ENCODE peak calls at places on chromosomes 11 and 22, in ten cellular contexts. S is DMS153, T is MM.1S, N is mesendoderm, H is NCI-H524, D is kidney epithelial cell, K is BE2C, V is iris pigment epithelial cell, G is adrenal gland, A is Caco-2. R is an unnamed sample.

GRCh38 chr11:66231561-66231960 is 36.9 kb upstream of the RAB1B start:
- DNase-seq in S (peak; percentile 54), T (no peak), N (no peak), H (no peak), D (no peak), K (no peak), V (no peak), G (no peak), A (no peak), R (no peak)

GRCh38 chr22:45844009-45844408 is 133.0 kb downstream of the WNT7B start:
- DNase-seq in S (no peak), T (no peak), N (peak; percentile 16), H (no peak), D (no peak), K (no peak), V (no peak), G (no peak), A (no peak), R (no peak)

GRCh38 chr11:2420502-2421225 is 20.1 kb downstream of the TSSC4 start:
- DNase-seq in S (peak; percentile 63), T (peak; percentile 67), N (peak; percentile 81), H (peak; percentile 68), D (peak; percentile 14), K (peak; percentile 80), V (peak; percentile 56), G (peak; percentile 82), A (peak; percentile 82), R (peak; percentile 88)

GRCh38 chr11:67415501-67416304 is at the start of gene CARNS1:
- DNase-seq in S (no peak), T (no peak), N (peak; percentile 45), H (no peak), D (no peak), K (no peak), V (no peak), G (no peak), A (no peak), R (no peak)

GRCh38 chr22:23071163-23072034 is 1.1 kb downstream of the GNAZ start:
- DNase-seq in S (no peak), T (no peak), N (no peak), H (no peak), D (no peak), K (peak; percentile 8), V (no peak), G (peak; percentile 60), A (no peak), R (no peak)

GRCh38 chr22:46219650-46220049 is 30.4 kb downstream of the CDPF1 start:
- DNase-seq in S (no peak), T (peak; percentile 93), N (no peak), H (no peak), D (no peak), K (no peak), V (no peak), G (no peak), A (no peak), R (peak; percentile 3)

GRCh38 chr11:9489366-9489765 is 28.6 kb downstream of the ZNF143 start:
- DNase-seq in S (no peak), T (no peak), N (no peak), H (no peak), D (no peak), K (no peak), V (peak; percentile 57), G (no peak), A (no peak), R (no peak)

GRCh38 chr11:25242928-25243327 is 746.1 kb downstream of the LUZP2 start:
- DNase-seq in S (no peak), T (no peak), N (no peak), H (no peak), D (no peak), K (no peak), V (no peak), G (no peak), A (no peak), R (no peak)

GRCh38 chr22:19292262-19293230 is 1.0 kb upstream of the CLTCL1 start:
- DNase-seq in S (peak; percentile 23), T (peak; percentile 16), N (no peak), H (peak; percentile 58), D (no peak), K (no peak), V (no peak), G (peak; percentile 62), A (no peak), R (no peak)

GRCh38 chr11:93476796-93477195 is 66.4 kb downstream of the SMCO4 start:
- DNase-seq in S (no peak), T (no peak), N (no peak), H (no peak), D (no peak), K (no peak), V (peak; percentile 84), G (no peak), A (no peak), R (no peak)

GRCh38 chr11:17413414-17414316 is 25.2 kb upstream of the KCNJ11 start:
- DNase-seq in S (peak; percentile 95), T (no peak), N (no peak), H (no peak), D (no peak), K (no peak), V (no peak), G (no peak), A (no peak), R (no peak)

GRCh38 chr22:46611189-46611588 is 9.0 kb upstream of the GRAMD4 start:
- DNase-seq in S (no peak), T (no peak), N (no peak), H (no peak), D (no peak), K (no peak), V (no peak), G (no peak), A (no peak), R (no peak)